ENCODE peak calls at places on chromosomes 4 and X, in nine cellular contexts. Q is dorsolateral prefrontal cortex, V is cardiac fibroblast, H is adipocyte, M is AG09309, D is neuronal stem cell, L is heart right ventricle, E is SJSA1, W is uterus. Z is an unnamed sample.

GRCh38 chrX:101442095-101442494 is 34.1 kb downstream of the HNRNPH2 start:
- DNase-seq in E (no peak), H (peak), Q (no peak), D (no peak), L (no peak), W (no peak), V (peak), M (no peak), Z (no peak)

GRCh38 chr4:53557601-53558000 is 33.7 kb downstream of the LNX1 start:
- DNase-seq in L (no peak), H (no peak), V (no peak), W (no peak), M (no peak), D (no peak), E (no peak), Q (no peak), Z (no peak)

GRCh38 chr4:23484689-23485088 is 405.2 kb downstream of the PPARGC1A start:
- DNase-seq in W (no peak), Q (no peak), H (no peak), E (no peak), L (no peak), V (peak), D (no peak), M (no peak), Z (no peak)

GRCh38 chrX:84501798-84502628 is at the start of gene HDX:
- DNase-seq in D (peak), L (peak), E (peak), W (peak), V (peak), Q (peak), M (peak), H (peak), Z (peak)

GRCh38 chr4:26613242-26613641 is 29.4 kb downstream of the TBC1D19 start:
- DNase-seq in V (peak), E (no peak), D (no peak), W (no peak), L (no peak), M (no peak), Q (no peak), H (peak), Z (no peak)

GRCh38 chrX:139823806-139824205 is 109.0 kb downstream of the ATP11C start:
- DNase-seq in V (no peak), Q (no peak), D (no peak), L (no peak), W (no peak), E (peak), M (no peak), H (peak), Z (no peak)

GRCh38 chr4:152735302-152735917 is 44.1 kb downstream of the TIGD4 start:
- DNase-seq in V (peak), D (no peak), H (peak), L (no peak), Q (no peak), W (no peak), M (no peak), E (peak), Z (no peak)

GRCh38 chrX:107683124-107683895 is 55.0 kb downstream of the PRPS1 start:
- DNase-seq in H (peak), D (no peak), M (no peak), L (no peak), E (no peak), V (peak), W (peak), Q (no peak), Z (no peak)

DNA sequence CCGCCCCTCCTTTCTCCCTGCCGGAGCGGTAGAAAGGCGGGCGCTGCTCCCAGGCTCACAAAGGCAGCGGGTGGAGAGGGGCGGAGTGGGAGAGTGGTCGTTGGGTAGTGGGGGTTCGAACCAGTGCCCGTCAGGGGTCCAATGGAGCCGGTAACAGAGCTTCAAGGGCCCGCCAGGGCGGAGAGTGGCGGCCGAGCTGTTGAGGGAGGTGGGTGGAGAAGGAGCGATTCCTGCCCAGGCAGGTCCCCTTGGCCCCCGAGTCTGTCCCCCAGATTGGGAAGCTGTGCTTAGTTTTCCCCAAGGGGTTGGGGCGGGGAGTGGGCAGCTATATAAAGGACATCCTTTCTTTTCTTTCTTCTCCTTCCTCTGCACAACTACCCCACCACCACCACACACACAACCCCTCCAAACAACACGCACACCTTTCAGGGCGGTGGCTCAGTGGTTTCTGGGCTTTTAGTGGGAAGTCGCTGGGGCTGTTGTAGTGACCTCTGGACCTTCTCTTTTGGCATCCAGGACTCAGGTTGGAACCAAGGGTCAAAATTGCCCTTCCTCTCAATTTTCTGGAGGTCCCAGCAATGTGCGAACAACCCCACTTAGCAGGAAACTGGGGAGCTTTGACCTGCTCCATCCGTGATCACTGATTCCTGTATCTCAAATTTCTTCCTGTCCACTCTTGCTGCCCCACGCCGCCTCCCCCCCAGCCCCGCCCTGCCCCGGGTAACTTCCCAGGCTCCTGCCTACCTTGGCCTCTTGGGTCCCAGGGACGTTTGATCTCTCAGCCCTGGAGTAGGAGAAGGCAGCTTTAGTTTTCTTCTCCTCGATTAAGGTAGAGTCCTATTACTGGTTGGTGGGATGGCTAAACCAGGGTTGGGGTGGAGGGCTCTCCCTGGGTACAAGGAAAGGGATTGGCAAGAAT is 1.9 kb downstream of the EFNB1 start:
- DNase-seq in V (no peak), M (no peak), Q (no peak), D (no peak), H (peak), W (peak), L (no peak), E (no peak), Z (no peak)
- H3K4me3 ChIP-seq in V (peak), M (peak), Q (peak), D (peak), H (peak), W (peak), L (peak), E (peak), Z (peak)

DNA sequence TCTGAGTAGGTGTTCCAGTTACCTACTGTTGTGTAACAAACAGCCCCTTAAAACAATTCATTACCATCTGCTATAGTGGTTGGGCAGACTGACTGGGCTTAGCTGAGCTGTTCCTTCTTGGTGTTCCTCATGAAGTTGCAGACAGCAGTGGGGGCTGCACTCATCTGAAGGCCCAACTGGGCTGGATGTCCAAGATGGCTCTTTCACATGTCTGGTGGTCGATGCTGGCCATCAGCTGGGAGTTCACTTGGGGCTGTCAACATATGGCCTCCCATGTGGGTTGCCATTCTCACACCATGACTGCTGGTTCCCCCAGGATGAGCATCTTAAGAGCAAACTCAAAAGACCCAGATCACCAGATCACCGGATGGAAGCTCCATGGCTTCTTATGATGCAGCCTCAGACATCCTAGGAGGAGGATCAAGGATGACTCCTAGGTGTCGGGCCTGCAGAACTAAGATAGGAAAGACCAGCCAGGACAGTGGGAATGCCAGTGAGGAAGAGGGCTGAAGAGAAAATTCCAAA is 34.3 kb upstream of the PPP2R2C start:
- DNase-seq in E (no peak), H (no peak), L (no peak), W (no peak), Q (no peak), M (no peak), D (no peak), V (no peak), Z (no peak)
- H3K4me3 ChIP-seq in E (no peak), H (no peak), L (no peak), W (no peak), Q (no peak), M (no peak), D (no peak), V (no peak), Z (no peak)

DNA sequence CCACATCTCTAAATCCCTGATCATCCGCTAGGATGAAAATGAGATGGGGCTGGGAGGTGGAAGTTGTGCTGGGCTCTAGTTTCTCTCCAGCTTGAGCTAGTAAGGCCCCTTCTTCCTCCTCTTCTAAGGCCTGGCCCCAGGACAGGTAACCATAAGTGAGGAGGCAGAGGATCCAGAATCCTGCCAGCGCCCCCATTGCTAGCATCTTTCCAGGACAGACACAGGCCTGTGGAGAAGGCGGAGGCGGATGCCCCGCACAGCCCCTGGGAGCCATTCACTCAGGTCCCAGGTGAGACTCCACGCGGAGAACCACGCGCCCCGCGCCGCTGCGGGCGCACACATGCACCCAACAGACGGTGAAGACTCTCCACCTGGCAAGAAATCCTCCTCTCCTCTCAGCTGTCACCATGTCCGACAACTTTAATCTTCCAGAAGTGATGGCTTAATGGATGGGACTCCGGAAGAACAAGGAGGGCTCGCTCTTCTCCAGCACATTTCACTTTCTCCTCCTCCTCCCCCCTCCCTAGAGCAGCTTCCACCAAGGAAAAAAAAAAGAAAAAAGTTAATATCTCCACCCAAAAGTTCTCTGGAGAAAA is 788 bp downstream of the ARSJ start:
- DNase-seq in E (no peak), V (no peak), W (peak), M (no peak), D (no peak), H (no peak), L (no peak), Q (no peak), Z (no peak)
- H3K4me3 ChIP-seq in E (peak), V (peak), W (peak), M (peak), D (peak), H (peak), L (peak), Q (peak), Z (peak)

DNA sequence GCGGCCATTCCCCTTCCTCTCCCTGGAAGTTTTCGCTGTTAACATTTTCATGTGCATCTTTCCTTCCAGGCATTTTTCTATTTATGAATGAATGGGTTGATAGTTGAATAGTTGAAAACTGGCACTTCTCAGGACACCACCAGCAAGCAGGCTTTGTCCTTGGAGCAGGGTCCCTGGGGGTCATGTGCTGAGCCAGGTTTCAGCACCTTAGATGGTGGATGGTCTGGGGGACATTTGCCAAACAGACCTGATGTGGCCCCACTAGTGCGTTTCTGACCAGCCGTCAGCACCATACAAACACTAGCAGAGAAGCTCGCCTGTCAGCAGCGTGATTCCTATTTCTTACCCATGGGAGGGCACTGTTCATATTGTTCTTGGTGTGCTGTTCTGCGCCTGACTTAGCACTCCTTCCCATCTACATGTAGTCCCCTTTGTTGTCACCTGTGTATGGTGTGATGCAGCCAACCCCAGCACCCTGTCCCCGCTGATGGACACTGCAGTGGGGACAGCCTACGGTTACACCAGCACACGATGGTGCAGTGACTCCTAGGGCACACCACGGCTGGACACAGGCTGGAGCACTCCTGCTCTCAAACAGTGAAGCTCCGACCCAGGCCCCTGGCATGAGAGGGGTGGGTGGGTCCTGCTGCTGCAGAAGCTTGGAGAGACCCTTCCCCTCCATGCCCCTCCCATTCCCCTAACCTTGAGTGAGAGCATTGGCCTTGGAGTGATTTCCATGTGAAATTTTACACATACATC is 27.2 kb upstream of the WFS1 start:
- DNase-seq in V (no peak), W (no peak), M (no peak), Q (no peak), D (no peak), E (no peak), H (no peak), L (no peak), Z (no peak)
- H3K4me3 ChIP-seq in V (no peak), W (no peak), M (no peak), Q (no peak), D (no peak), E (no peak), H (no peak), L (no peak), Z (no peak)

DNA sequence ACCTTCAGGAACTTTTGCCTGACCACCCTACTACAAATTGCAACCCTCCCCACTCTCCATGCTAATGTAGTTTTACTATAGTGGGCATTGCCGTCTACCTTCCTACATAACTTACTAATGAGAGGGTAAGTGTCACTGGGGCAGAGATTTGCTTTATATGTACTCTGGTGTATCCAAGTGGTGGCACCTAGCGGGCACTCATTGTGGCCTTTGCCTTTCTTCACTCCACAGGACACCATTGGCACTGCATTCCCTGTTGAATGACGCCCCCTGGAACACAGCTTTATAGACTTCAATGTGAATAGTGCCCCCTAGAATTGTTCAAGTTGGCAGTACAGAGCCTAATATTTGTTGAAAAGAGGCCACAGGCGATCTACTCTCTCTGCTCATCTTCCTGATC is 215.8 kb downstream of the MID1IP1 start:
- DNase-seq in E (no peak), Q (no peak), V (no peak), H (no peak), L (no peak), M (no peak), D (no peak), W (no peak), Z (no peak)
- H3K4me3 ChIP-seq in E (no peak), Q (no peak), V (no peak), H (no peak), L (no peak), M (no peak), D (no peak), W (no peak), Z (no peak)

DNA sequence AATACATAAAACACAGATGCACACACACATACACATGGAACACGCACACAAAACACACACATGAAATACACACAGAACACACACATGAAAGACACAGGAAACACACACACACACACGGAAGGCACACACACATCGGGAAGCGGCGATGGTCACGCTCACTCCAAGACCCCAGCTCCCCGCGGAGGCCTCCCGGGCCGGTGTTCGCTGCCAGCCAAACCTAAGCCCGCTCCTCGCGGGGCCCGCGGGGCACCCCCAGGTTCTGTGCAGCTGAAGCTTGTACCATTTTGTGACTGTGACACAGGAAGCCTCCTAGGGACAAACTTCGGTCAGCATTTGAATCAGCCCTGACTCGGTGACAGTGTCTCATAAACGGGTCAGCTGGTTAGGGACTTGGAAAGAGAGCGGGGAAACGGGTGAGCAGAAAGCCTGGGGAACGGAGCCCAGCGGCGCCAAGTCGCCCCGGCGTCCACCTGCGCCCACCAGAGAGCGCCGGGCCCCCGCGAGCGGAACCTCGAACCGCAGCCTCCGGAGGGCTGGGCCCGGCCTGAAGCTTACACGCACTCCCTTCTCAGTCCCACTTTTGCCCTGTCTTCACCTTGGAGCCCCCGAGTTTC is 32.2 kb downstream of the F11 start:
- DNase-seq in W (no peak), E (no peak), D (no peak), H (no peak), M (no peak), L (no peak), V (no peak), Q (no peak), Z (no peak)
- H3K4me3 ChIP-seq in W (no peak), E (no peak), D (no peak), H (no peak), M (no peak), L (no peak), V (no peak), Q (no peak), Z (no peak)

Z was measured in BJ.